ENCODE peak calls at places on chromosomes 5 and 9, in ten cellular contexts. One of them, this sample, is unnamed.

GRCh38 chr9:121736147-121736721 is 84.8 kb downstream of the DAB2IP start:
- DNase-seq in spleen: peak; percentile 83
- DNase-seq in CD4-positive, CD25-positive, alpha-beta regulatory T cell: no peak
- DNase-seq in testis: peak; percentile 86
- DNase-seq in fibroblast of lung: peak; percentile 53
- DNase-seq in H9: peak; percentile 90
- DNase-seq in tibial artery: peak; percentile 92
- DNase-seq in substantia nigra: no peak
- DNase-seq in dorsolateral prefrontal cortex: no peak
- DNase-seq in effector memory CD4-positive, alpha-beta T cell: no peak
- DNase-seq in this sample: peak; percentile 88

GRCh38 chr9:22683393-22684075 is 236.9 kb downstream of the DMRTA1 start:
- DNase-seq in spleen: no peak
- DNase-seq in CD4-positive, CD25-positive, alpha-beta regulatory T cell: no peak
- DNase-seq in testis: no peak
- DNase-seq in fibroblast of lung: peak; percentile 77
- DNase-seq in H9: no peak
- DNase-seq in tibial artery: no peak
- DNase-seq in substantia nigra: no peak
- DNase-seq in dorsolateral prefrontal cortex: no peak
- DNase-seq in effector memory CD4-positive, alpha-beta T cell: no peak
- DNase-seq in this sample: no peak

GRCh38 chr5:131959906-131960305 is 14.4 kb upstream of the MEIKIN start:
- DNase-seq in spleen: no peak
- DNase-seq in CD4-positive, CD25-positive, alpha-beta regulatory T cell: no peak
- DNase-seq in testis: no peak
- DNase-seq in fibroblast of lung: no peak
- DNase-seq in H9: no peak
- DNase-seq in tibial artery: no peak
- DNase-seq in substantia nigra: no peak
- DNase-seq in dorsolateral prefrontal cortex: no peak
- DNase-seq in effector memory CD4-positive, alpha-beta T cell: no peak
- DNase-seq in this sample: no peak

GRCh38 chr9:37324261-37324683 is 98.2 kb upstream of the GRHPR start:
- DNase-seq in spleen: no peak
- DNase-seq in CD4-positive, CD25-positive, alpha-beta regulatory T cell: no peak
- DNase-seq in testis: no peak
- DNase-seq in fibroblast of lung: peak; percentile 34
- DNase-seq in H9: no peak
- DNase-seq in tibial artery: no peak
- DNase-seq in substantia nigra: peak; percentile 7
- DNase-seq in dorsolateral prefrontal cortex: no peak
- DNase-seq in effector memory CD4-positive, alpha-beta T cell: no peak
- DNase-seq in this sample: no peak

GRCh38 chr5:170611446-170612088 is 107.7 kb downstream of the KCNIP1 start:
- DNase-seq in spleen: peak; percentile 35
- DNase-seq in CD4-positive, CD25-positive, alpha-beta regulatory T cell: no peak
- DNase-seq in testis: no peak
- DNase-seq in fibroblast of lung: no peak
- DNase-seq in H9: no peak
- DNase-seq in tibial artery: no peak
- DNase-seq in substantia nigra: no peak
- DNase-seq in dorsolateral prefrontal cortex: no peak
- DNase-seq in effector memory CD4-positive, alpha-beta T cell: no peak
- DNase-seq in this sample: no peak

GRCh38 chr5:149227168-149227826 is 44.4 kb upstream of the AFAP1L1 start:
- DNase-seq in spleen: no peak
- DNase-seq in CD4-positive, CD25-positive, alpha-beta regulatory T cell: no peak
- DNase-seq in testis: no peak
- DNase-seq in fibroblast of lung: no peak
- DNase-seq in H9: no peak
- DNase-seq in tibial artery: no peak
- DNase-seq in substantia nigra: no peak
- DNase-seq in dorsolateral prefrontal cortex: no peak
- DNase-seq in effector memory CD4-positive, alpha-beta T cell: no peak
- DNase-seq in this sample: no peak

GRCh38 chr9:522190-522589 is 307.5 kb downstream of the DOCK8 start:
- DNase-seq in spleen: no peak
- DNase-seq in CD4-positive, CD25-positive, alpha-beta regulatory T cell: no peak
- DNase-seq in testis: no peak
- DNase-seq in fibroblast of lung: no peak
- DNase-seq in H9: no peak
- DNase-seq in tibial artery: no peak
- DNase-seq in substantia nigra: no peak
- DNase-seq in dorsolateral prefrontal cortex: no peak
- DNase-seq in effector memory CD4-positive, alpha-beta T cell: no peak
- DNase-seq in this sample: no peak

GRCh38 chr5:91079037-91079436 is 304.1 kb downstream of the ARRDC3 start:
- DNase-seq in spleen: no peak
- DNase-seq in CD4-positive, CD25-positive, alpha-beta regulatory T cell: no peak
- DNase-seq in testis: no peak
- DNase-seq in fibroblast of lung: peak; percentile 40
- DNase-seq in H9: no peak
- DNase-seq in tibial artery: no peak
- DNase-seq in substantia nigra: no peak
- DNase-seq in dorsolateral prefrontal cortex: no peak
- DNase-seq in effector memory CD4-positive, alpha-beta T cell: no peak
- DNase-seq in this sample: peak; percentile 67

GRCh38 chr9:84337252-84337651 is 3.3 kb downstream of the SLC28A3 start:
- DNase-seq in spleen: no peak
- DNase-seq in CD4-positive, CD25-positive, alpha-beta regulatory T cell: no peak
- DNase-seq in testis: no peak
- DNase-seq in fibroblast of lung: no peak
- DNase-seq in H9: no peak
- DNase-seq in tibial artery: no peak
- DNase-seq in substantia nigra: no peak
- DNase-seq in dorsolateral prefrontal cortex: no peak
- DNase-seq in effector memory CD4-positive, alpha-beta T cell: no peak
- DNase-seq in this sample: no peak

GRCh38 chr9:93081081-93081529 is 14.9 kb upstream of the CARD19 start:
- DNase-seq in spleen: peak; percentile 19
- DNase-seq in CD4-positive, CD25-positive, alpha-beta regulatory T cell: no peak
- DNase-seq in testis: peak; percentile 13
- DNase-seq in fibroblast of lung: peak; percentile 53
- DNase-seq in H9: no peak
- DNase-seq in tibial artery: peak; percentile 27
- DNase-seq in substantia nigra: no peak
- DNase-seq in dorsolateral prefrontal cortex: peak; percentile 34
- DNase-seq in effector memory CD4-positive, alpha-beta T cell: no peak
- DNase-seq in this sample: peak; percentile 2

GRCh38 chr9:98211260-98211659 is 18.8 kb upstream of the CORO2A start:
- DNase-seq in spleen: no peak
- DNase-seq in CD4-positive, CD25-positive, alpha-beta regulatory T cell: no peak
- DNase-seq in testis: no peak
- DNase-seq in fibroblast of lung: no peak
- DNase-seq in H9: no peak
- DNase-seq in tibial artery: no peak
- DNase-seq in substantia nigra: no peak
- DNase-seq in dorsolateral prefrontal cortex: no peak
- DNase-seq in effector memory CD4-positive, alpha-beta T cell: no peak
- DNase-seq in this sample: no peak

GRCh38 chr5:69334793-69335268 is 2.2 kb upstream of the CCDC125 start:
- DNase-seq in spleen: peak; percentile 96
- DNase-seq in CD4-positive, CD25-positive, alpha-beta regulatory T cell: peak; percentile 50
- DNase-seq in testis: peak; percentile 93
- DNase-seq in fibroblast of lung: peak; percentile 78
- DNase-seq in H9: peak; percentile 87
- DNase-seq in tibial artery: peak; percentile 89
- DNase-seq in substantia nigra: peak; percentile 35
- DNase-seq in dorsolateral prefrontal cortex: peak; percentile 86
- DNase-seq in effector memory CD4-positive, alpha-beta T cell: peak; percentile 44
- DNase-seq in this sample: peak; percentile 93

GRCh38 chr9:133991964-133992779 is at the start of gene VAV2:
- DNase-seq in spleen: peak; percentile 89
- DNase-seq in CD4-positive, CD25-positive, alpha-beta regulatory T cell: peak; percentile 33
- DNase-seq in testis: peak; percentile 50
- DNase-seq in fibroblast of lung: peak; percentile 49
- DNase-seq in H9: peak; percentile 58
- DNase-seq in tibial artery: peak; percentile 82
- DNase-seq in substantia nigra: peak; percentile 18
- DNase-seq in dorsolateral prefrontal cortex: no peak
- DNase-seq in effector memory CD4-positive, alpha-beta T cell: no peak
- DNase-seq in this sample: peak; percentile 73

GRCh38 chr9:135878528-135879236 is 28.7 kb downstream of the CAMSAP1 start:
- DNase-seq in spleen: no peak
- DNase-seq in CD4-positive, CD25-positive, alpha-beta regulatory T cell: no peak
- DNase-seq in testis: no peak
- DNase-seq in fibroblast of lung: no peak
- DNase-seq in H9: no peak
- DNase-seq in tibial artery: no peak
- DNase-seq in substantia nigra: no peak
- DNase-seq in dorsolateral prefrontal cortex: no peak
- DNase-seq in effector memory CD4-positive, alpha-beta T cell: no peak
- DNase-seq in this sample: no peak

GRCh38 chr9:121333950-121334773 is 35.9 kb downstream of the STOM start:
- DNase-seq in spleen: no peak
- DNase-seq in CD4-positive, CD25-positive, alpha-beta regulatory T cell: no peak
- DNase-seq in testis: peak; percentile 80
- DNase-seq in fibroblast of lung: no peak
- DNase-seq in H9: no peak
- DNase-seq in tibial artery: no peak
- DNase-seq in substantia nigra: no peak
- DNase-seq in dorsolateral prefrontal cortex: no peak
- DNase-seq in effector memory CD4-positive, alpha-beta T cell: no peak
- DNase-seq in this sample: no peak

GRCh38 chr9:127505396-127506116 is 54.2 kb downstream of the LRSAM1 start:
- DNase-seq in spleen: no peak
- DNase-seq in CD4-positive, CD25-positive, alpha-beta regulatory T cell: no peak
- DNase-seq in testis: no peak
- DNase-seq in fibroblast of lung: peak; percentile 40
- DNase-seq in H9: peak; percentile 73
- DNase-seq in tibial artery: peak; percentile 74
- DNase-seq in substantia nigra: no peak
- DNase-seq in dorsolateral prefrontal cortex: peak; percentile 46
- DNase-seq in effector memory CD4-positive, alpha-beta T cell: no peak
- DNase-seq in this sample: no peak

GRCh38 chr5:39578887-39579497 is 154.2 kb upstream of the DAB2 start:
- DNase-seq in spleen: no peak
- DNase-seq in CD4-positive, CD25-positive, alpha-beta regulatory T cell: no peak
- DNase-seq in testis: no peak
- DNase-seq in fibroblast of lung: peak; percentile 67
- DNase-seq in H9: no peak
- DNase-seq in tibial artery: no peak
- DNase-seq in substantia nigra: no peak
- DNase-seq in dorsolateral prefrontal cortex: no peak
- DNase-seq in effector memory CD4-positive, alpha-beta T cell: no peak
- DNase-seq in this sample: no peak

GRCh38 chr5:72556351-72557146 is 49.3 kb upstream of the ZNF366 start:
- DNase-seq in spleen: peak; percentile 87
- DNase-seq in CD4-positive, CD25-positive, alpha-beta regulatory T cell: no peak
- DNase-seq in testis: peak; percentile 52
- DNase-seq in fibroblast of lung: peak; percentile 74
- DNase-seq in H9: peak; percentile 90
- DNase-seq in tibial artery: peak; percentile 77
- DNase-seq in substantia nigra: peak; percentile 62
- DNase-seq in dorsolateral prefrontal cortex: peak; percentile 56
- DNase-seq in effector memory CD4-positive, alpha-beta T cell: no peak
- DNase-seq in this sample: peak; percentile 72

GRCh38 chr9:89677696-89678393 is 73.0 kb downstream of the GADD45G start:
- DNase-seq in spleen: no peak
- DNase-seq in CD4-positive, CD25-positive, alpha-beta regulatory T cell: no peak
- DNase-seq in testis: peak; percentile 65
- DNase-seq in fibroblast of lung: peak; percentile 15
- DNase-seq in H9: peak; percentile 92
- DNase-seq in tibial artery: no peak
- DNase-seq in substantia nigra: no peak
- DNase-seq in dorsolateral prefrontal cortex: no peak
- DNase-seq in effector memory CD4-positive, alpha-beta T cell: no peak
- DNase-seq in this sample: no peak

GRCh38 chr5:33692983-33693382 is 198.8 kb downstream of the ADAMTS12 start:
- DNase-seq in spleen: no peak
- DNase-seq in CD4-positive, CD25-positive, alpha-beta regulatory T cell: no peak
- DNase-seq in testis: no peak
- DNase-seq in fibroblast of lung: no peak
- DNase-seq in H9: no peak
- DNase-seq in tibial artery: no peak
- DNase-seq in substantia nigra: no peak
- DNase-seq in dorsolateral prefrontal cortex: no peak
- DNase-seq in effector memory CD4-positive, alpha-beta T cell: no peak
- DNase-seq in this sample: no peak
- H3K27ac ChIP-seq in spleen: no peak overlapping the region
- H3K27ac ChIP-seq in CD4-positive, CD25-positive, alpha-beta regulatory T cell: no peak overlapping the region
- H3K27ac ChIP-seq in testis: no peak overlapping the region
- H3K27ac ChIP-seq in fibroblast of lung: no peak overlapping the region
- H3K27ac ChIP-seq in H9: no peak overlapping the region
- H3K27ac ChIP-seq in tibial artery: no peak overlapping the region
- H3K27ac ChIP-seq in substantia nigra: no peak overlapping the region
- H3K27ac ChIP-seq in dorsolateral prefrontal cortex: no peak overlapping the region
- H3K27ac ChIP-seq in effector memory CD4-positive, alpha-beta T cell: no peak overlapping the region
- H3K27ac ChIP-seq in this sample: no peak overlapping the region

GRCh38 chr9:2560175-2560574 is 61.4 kb upstream of the VLDLR start:
- DNase-seq in spleen: no peak
- DNase-seq in CD4-positive, CD25-positive, alpha-beta regulatory T cell: no peak
- DNase-seq in testis: no peak
- DNase-seq in fibroblast of lung: no peak
- DNase-seq in H9: no peak
- DNase-seq in tibial artery: no peak
- DNase-seq in substantia nigra: no peak
- DNase-seq in dorsolateral prefrontal cortex: no peak
- DNase-seq in effector memory CD4-positive, alpha-beta T cell: no peak
- DNase-seq in this sample: no peak
- H3K27ac ChIP-seq in spleen: peak overlapping the region; percentile 31
- H3K27ac ChIP-seq in CD4-positive, CD25-positive, alpha-beta regulatory T cell: no peak overlapping the region
- H3K27ac ChIP-seq in testis: peak overlapping the region; percentile 48
- H3K27ac ChIP-seq in fibroblast of lung: no peak overlapping the region
- H3K27ac ChIP-seq in H9: no peak overlapping the region
- H3K27ac ChIP-seq in tibial artery: peak overlapping the region; percentile 76
- H3K27ac ChIP-seq in substantia nigra: peak overlapping the region; percentile 54
- H3K27ac ChIP-seq in dorsolateral prefrontal cortex: peak overlapping the region; percentile 58
- H3K27ac ChIP-seq in effector memory CD4-positive, alpha-beta T cell: no peak overlapping the region
- H3K27ac ChIP-seq in this sample: no peak overlapping the region

GRCh38 chr9:35937227-35937626 is 20.7 kb downstream of the OR2S2 start:
- DNase-seq in spleen: no peak
- DNase-seq in CD4-positive, CD25-positive, alpha-beta regulatory T cell: no peak
- DNase-seq in testis: no peak
- DNase-seq in fibroblast of lung: peak; percentile 28
- DNase-seq in H9: no peak
- DNase-seq in tibial artery: no peak
- DNase-seq in substantia nigra: no peak
- DNase-seq in dorsolateral prefrontal cortex: no peak
- DNase-seq in effector memory CD4-positive, alpha-beta T cell: no peak
- DNase-seq in this sample: no peak
- H3K27ac ChIP-seq in spleen: no peak overlapping the region
- H3K27ac ChIP-seq in CD4-positive, CD25-positive, alpha-beta regulatory T cell: no peak overlapping the region
- H3K27ac ChIP-seq in testis: no peak overlapping the region
- H3K27ac ChIP-seq in fibroblast of lung: no peak overlapping the region
- H3K27ac ChIP-seq in H9: no peak overlapping the region
- H3K27ac ChIP-seq in tibial artery: peak overlapping the region; percentile 81
- H3K27ac ChIP-seq in substantia nigra: no peak overlapping the region
- H3K27ac ChIP-seq in dorsolateral prefrontal cortex: no peak overlapping the region
- H3K27ac ChIP-seq in effector memory CD4-positive, alpha-beta T cell: no peak overlapping the region
- H3K27ac ChIP-seq in this sample: no peak overlapping the region

DNA sequence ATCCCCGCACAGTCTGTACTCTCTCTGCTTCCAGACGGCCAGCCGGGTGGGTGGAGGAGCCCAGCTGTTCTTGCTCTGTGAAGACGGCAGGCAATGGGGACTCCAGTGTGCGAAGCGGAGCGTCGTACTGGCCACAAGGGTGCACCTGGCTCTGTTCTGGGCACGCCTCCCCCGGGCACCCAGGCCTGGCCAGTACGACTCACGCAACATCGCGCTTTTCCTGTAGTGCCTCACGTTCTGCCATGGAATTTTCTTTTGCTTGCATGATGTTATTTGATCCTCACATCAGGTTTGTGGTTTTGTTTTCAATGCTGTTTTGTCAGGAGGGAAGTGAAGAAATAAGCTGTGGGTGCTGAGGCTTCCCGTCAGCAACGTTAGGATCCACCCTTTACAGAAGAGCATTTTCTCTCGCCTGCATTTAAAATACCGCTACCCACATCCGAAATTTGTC is 311.7 kb downstream of the TRIM36 start:
- DNase-seq in spleen: peak; percentile 73
- DNase-seq in CD4-positive, CD25-positive, alpha-beta regulatory T cell: no peak
- DNase-seq in testis: no peak
- DNase-seq in fibroblast of lung: no peak
- DNase-seq in H9: peak; percentile 58
- DNase-seq in tibial artery: no peak
- DNase-seq in substantia nigra: no peak
- DNase-seq in dorsolateral prefrontal cortex: peak; percentile 80
- DNase-seq in effector memory CD4-positive, alpha-beta T cell: no peak
- DNase-seq in this sample: no peak
- H3K27ac ChIP-seq in spleen: peak overlapping the region; percentile 21
- H3K27ac ChIP-seq in CD4-positive, CD25-positive, alpha-beta regulatory T cell: no peak overlapping the region
- H3K27ac ChIP-seq in testis: no peak overlapping the region
- H3K27ac ChIP-seq in fibroblast of lung: no peak overlapping the region
- H3K27ac ChIP-seq in H9: no peak overlapping the region
- H3K27ac ChIP-seq in tibial artery: no peak overlapping the region
- H3K27ac ChIP-seq in substantia nigra: no peak overlapping the region
- H3K27ac ChIP-seq in dorsolateral prefrontal cortex: peak overlapping the region; percentile 61
- H3K27ac ChIP-seq in effector memory CD4-positive, alpha-beta T cell: no peak overlapping the region
- H3K27ac ChIP-seq in this sample: no peak overlapping the region